ENCODE peak calls at places on chromosomes 13 and 19, in four cellular contexts. One of them, this sample, is unnamed.

GRCh38 chr13:96141032-96141431 is 51.1 kb downstream of the HS6ST3 start:
- DNase-seq in naive thymus-derived CD8-positive, alpha-beta T cell: no peak
- DNase-seq in stomach: no peak
- DNase-seq in stimulated activated CD8-positive, alpha-beta memory T cell treated with anti-CD3 and anti-CD28 coated beads, Interleukin-12 subunit alpha, Interleukin-12 subunit beta, amount 100 ng/mL, for 4 hours: no peak
- DNase-seq in this sample: peak; percentile 5

GRCh38 chr19:13613447-13613846 is 107.2 kb upstream of the CACNA1A start:
- DNase-seq in stimulated activated CD8-positive, alpha-beta memory T cell treated with anti-CD3 and anti-CD28 coated beads, Interleukin-12 subunit alpha, Interleukin-12 subunit beta, amount 100 ng/mL, for 4 hours: no peak
- DNase-seq in naive thymus-derived CD8-positive, alpha-beta T cell: no peak
- DNase-seq in stomach: no peak
- DNase-seq in this sample: no peak

GRCh38 chr19:18520848-18521691 is 800 bp downstream of the ELL start:
- DNase-seq in naive thymus-derived CD8-positive, alpha-beta T cell: peak; percentile 21
- DNase-seq in stomach: peak; percentile 50
- DNase-seq in stimulated activated CD8-positive, alpha-beta memory T cell treated with anti-CD3 and anti-CD28 coated beads, Interleukin-12 subunit alpha, Interleukin-12 subunit beta, amount 100 ng/mL, for 4 hours: no peak
- DNase-seq in this sample: no peak

GRCh38 chr19:50427997-50428425 is 4.7 kb upstream of the MYBPC2 start:
- DNase-seq in naive thymus-derived CD8-positive, alpha-beta T cell: peak; percentile 43
- DNase-seq in stimulated activated CD8-positive, alpha-beta memory T cell treated with anti-CD3 and anti-CD28 coated beads, Interleukin-12 subunit alpha, Interleukin-12 subunit beta, amount 100 ng/mL, for 4 hours: no peak
- DNase-seq in stomach: peak; percentile 92
- DNase-seq in this sample: peak; percentile 89

GRCh38 chr13:45422731-45423130 is 4.6 kb upstream of the SLC25A30 start:
- DNase-seq in stomach: no peak
- DNase-seq in naive thymus-derived CD8-positive, alpha-beta T cell: no peak
- DNase-seq in stimulated activated CD8-positive, alpha-beta memory T cell treated with anti-CD3 and anti-CD28 coated beads, Interleukin-12 subunit alpha, Interleukin-12 subunit beta, amount 100 ng/mL, for 4 hours: no peak
- DNase-seq in this sample: no peak

GRCh38 chr13:87384099-87384498 is 287.1 kb upstream of the SLITRK5 start:
- DNase-seq in stomach: no peak
- DNase-seq in naive thymus-derived CD8-positive, alpha-beta T cell: no peak
- DNase-seq in stimulated activated CD8-positive, alpha-beta memory T cell treated with anti-CD3 and anti-CD28 coated beads, Interleukin-12 subunit alpha, Interleukin-12 subunit beta, amount 100 ng/mL, for 4 hours: no peak
- DNase-seq in this sample: no peak

GRCh38 chr13:22114630-22115311 is 443.9 kb downstream of the FGF9 start:
- DNase-seq in stomach: no peak
- DNase-seq in stimulated activated CD8-positive, alpha-beta memory T cell treated with anti-CD3 and anti-CD28 coated beads, Interleukin-12 subunit alpha, Interleukin-12 subunit beta, amount 100 ng/mL, for 4 hours: no peak
- DNase-seq in naive thymus-derived CD8-positive, alpha-beta T cell: peak; percentile 25
- DNase-seq in this sample: no peak

GRCh38 chr19:40785526-40785925 is 7.5 kb downstream of the RAB4B start:
- DNase-seq in stomach: no peak
- DNase-seq in naive thymus-derived CD8-positive, alpha-beta T cell: no peak
- DNase-seq in stimulated activated CD8-positive, alpha-beta memory T cell treated with anti-CD3 and anti-CD28 coated beads, Interleukin-12 subunit alpha, Interleukin-12 subunit beta, amount 100 ng/mL, for 4 hours: no peak
- DNase-seq in this sample: no peak

GRCh38 chr19:31500921-31501320 is 151.7 kb upstream of the TSHZ3 start:
- DNase-seq in stimulated activated CD8-positive, alpha-beta memory T cell treated with anti-CD3 and anti-CD28 coated beads, Interleukin-12 subunit alpha, Interleukin-12 subunit beta, amount 100 ng/mL, for 4 hours: no peak
- DNase-seq in naive thymus-derived CD8-positive, alpha-beta T cell: no peak
- DNase-seq in stomach: no peak
- DNase-seq in this sample: no peak

GRCh38 chr19:18373892-18374629 is 11.9 kb upstream of the GDF15 start:
- DNase-seq in stimulated activated CD8-positive, alpha-beta memory T cell treated with anti-CD3 and anti-CD28 coated beads, Interleukin-12 subunit alpha, Interleukin-12 subunit beta, amount 100 ng/mL, for 4 hours: peak; percentile 52
- DNase-seq in stomach: peak; percentile 83
- DNase-seq in naive thymus-derived CD8-positive, alpha-beta T cell: peak; percentile 57
- DNase-seq in this sample: peak; percentile 98

GRCh38 chr13:48749144-48749543 is 95.4 kb downstream of the CYSLTR2 start:
- DNase-seq in stomach: no peak
- DNase-seq in stimulated activated CD8-positive, alpha-beta memory T cell treated with anti-CD3 and anti-CD28 coated beads, Interleukin-12 subunit alpha, Interleukin-12 subunit beta, amount 100 ng/mL, for 4 hours: no peak
- DNase-seq in naive thymus-derived CD8-positive, alpha-beta T cell: no peak
- DNase-seq in this sample: peak; percentile 54

GRCh38 chr13:99726261-99726894 is 225.1 kb downstream of the TM9SF2 start:
- DNase-seq in stomach: no peak
- DNase-seq in naive thymus-derived CD8-positive, alpha-beta T cell: no peak
- DNase-seq in stimulated activated CD8-positive, alpha-beta memory T cell treated with anti-CD3 and anti-CD28 coated beads, Interleukin-12 subunit alpha, Interleukin-12 subunit beta, amount 100 ng/mL, for 4 hours: no peak
- DNase-seq in this sample: no peak

GRCh38 chr19:51188227-51188559 is 36.7 kb upstream of the CD33 start:
- DNase-seq in naive thymus-derived CD8-positive, alpha-beta T cell: no peak
- DNase-seq in stimulated activated CD8-positive, alpha-beta memory T cell treated with anti-CD3 and anti-CD28 coated beads, Interleukin-12 subunit alpha, Interleukin-12 subunit beta, amount 100 ng/mL, for 4 hours: no peak
- DNase-seq in stomach: no peak
- DNase-seq in this sample: no peak

GRCh38 chr19:55704494-55705245 is 29.6 kb downstream of the EPN1 start:
- DNase-seq in stimulated activated CD8-positive, alpha-beta memory T cell treated with anti-CD3 and anti-CD28 coated beads, Interleukin-12 subunit alpha, Interleukin-12 subunit beta, amount 100 ng/mL, for 4 hours: no peak
- DNase-seq in stomach: no peak
- DNase-seq in naive thymus-derived CD8-positive, alpha-beta T cell: no peak
- DNase-seq in this sample: no peak

GRCh38 chr13:36872621-36873020 is 47.4 kb downstream of the SMAD9 start:
- DNase-seq in stimulated activated CD8-positive, alpha-beta memory T cell treated with anti-CD3 and anti-CD28 coated beads, Interleukin-12 subunit alpha, Interleukin-12 subunit beta, amount 100 ng/mL, for 4 hours: no peak
- DNase-seq in naive thymus-derived CD8-positive, alpha-beta T cell: no peak
- DNase-seq in stomach: no peak
- DNase-seq in this sample: no peak

GRCh38 chr19:38506723-38507550 is 73.4 kb downstream of the RYR1 start:
- DNase-seq in naive thymus-derived CD8-positive, alpha-beta T cell: peak; percentile 59
- DNase-seq in stomach: peak; percentile 93
- DNase-seq in stimulated activated CD8-positive, alpha-beta memory T cell treated with anti-CD3 and anti-CD28 coated beads, Interleukin-12 subunit alpha, Interleukin-12 subunit beta, amount 100 ng/mL, for 4 hours: no peak
- DNase-seq in this sample: peak; percentile 2

GRCh38 chr13:50415428-50415827 is 400.2 kb downstream of the KCNRG start:
- DNase-seq in stomach: no peak
- DNase-seq in stimulated activated CD8-positive, alpha-beta memory T cell treated with anti-CD3 and anti-CD28 coated beads, Interleukin-12 subunit alpha, Interleukin-12 subunit beta, amount 100 ng/mL, for 4 hours: no peak
- DNase-seq in naive thymus-derived CD8-positive, alpha-beta T cell: no peak
- DNase-seq in this sample: no peak

GRCh38 chr19:2811221-2811722 is 8.4 kb upstream of the ZNF554 start:
- DNase-seq in stomach: no peak
- DNase-seq in naive thymus-derived CD8-positive, alpha-beta T cell: no peak
- DNase-seq in stimulated activated CD8-positive, alpha-beta memory T cell treated with anti-CD3 and anti-CD28 coated beads, Interleukin-12 subunit alpha, Interleukin-12 subunit beta, amount 100 ng/mL, for 4 hours: no peak
- DNase-seq in this sample: no peak